ENCODE peak calls at places on chromosome 2, in six cellular contexts. K is PC-3; F is CD4-positive, alpha-beta T cell; O is IMR-90; J is heart left ventricle; I is Peyer's patch. V is an unnamed sample.

GRCh38 chr2:71100195-71100964 is 29.6 kb downstream of the MCEE start:
- DNase-seq in K (peak; percentile 74), F (peak; percentile 9), O (peak; percentile 70), J (peak; percentile 38), I (peak; percentile 59), V (peak; percentile 71)

GRCh38 chr2:233135421-233135820 is 75.3 kb downstream of the INPP5D start:
- DNase-seq in K (no peak), F (no peak), O (no peak), J (no peak), I (no peak), V (no peak)

GRCh38 chr2:72126186-72127100 is 21.2 kb downstream of the CYP26B1 start:
- DNase-seq in K (no peak), F (no peak), O (no peak), J (no peak), I (no peak), V (no peak)

GRCh38 chr2:128599700-128600099 is 281.0 kb upstream of the HS6ST1 start:
- DNase-seq in K (no peak), F (no peak), O (no peak), J (no peak), I (peak; percentile 21), V (no peak)

GRCh38 chr2:219073413-219074129 is 12.8 kb upstream of the IHH start:
- DNase-seq in K (peak; percentile 83), F (no peak), O (peak; percentile 72), J (no peak), I (no peak), V (peak; percentile 51)

GRCh38 chr2:188580738-188581137 is 289.1 kb downstream of the GULP1 start:
- DNase-seq in K (no peak), F (no peak), O (no peak), J (no peak), I (no peak), V (no peak)

GRCh38 chr2:214465386-214466146 is 54.7 kb downstream of the VWC2L start:
- DNase-seq in K (peak; percentile 52), F (no peak), O (peak; percentile 62), J (peak; percentile 74), I (no peak), V (peak; percentile 46)

GRCh38 chr2:237214963-237215362 is 129.3 kb downstream of the COPS8 start:
- DNase-seq in K (no peak), F (no peak), O (no peak), J (no peak), I (no peak), V (no peak)

GRCh38 chr2:46058140-46058539 is 239.1 kb upstream of the EPAS1 start:
- DNase-seq in K (peak; percentile 15), F (no peak), O (no peak), J (peak; percentile 81), I (no peak), V (no peak)

GRCh38 chr2:46258937-46259781 is 38.0 kb upstream of the EPAS1 start:
- DNase-seq in K (no peak), F (no peak), O (no peak), J (peak; percentile 43), I (no peak), V (no peak)

GRCh38 chr2:232781765-232782164 is 5.4 kb upstream of the KCNJ13 start:
- DNase-seq in K (peak; percentile 45), F (no peak), O (peak; percentile 85), J (no peak), I (no peak), V (no peak)

GRCh38 chr2:208531361-208531760 is 124.8 kb downstream of the PTH2R start:
- DNase-seq in K (no peak), F (no peak), O (no peak), J (no peak), I (no peak), V (no peak)

GRCh38 chr2:109624339-109624738 is 10.2 kb downstream of the SOWAHC start:
- DNase-seq in K (no peak), F (no peak), O (no peak), J (no peak), I (no peak), V (no peak)

GRCh38 chr2:237885931-237886701 is 26.7 kb downstream of the RAMP1 start:
- DNase-seq in K (no peak), F (no peak), O (no peak), J (peak; percentile 88), I (peak; percentile 49), V (peak; percentile 68)

GRCh38 chr2:143175435-143175834 is 46.2 kb downstream of the ARHGAP15 start:
- DNase-seq in K (no peak), F (no peak), O (no peak), J (no peak), I (no peak), V (no peak)

GRCh38 chr2:45672138-45672537 is 20.7 kb downstream of the PRKCE start:
- DNase-seq in K (no peak), F (no peak), O (no peak), J (no peak), I (no peak), V (no peak)

GRCh38 chr2:130187268-130187667 is 5.2 kb downstream of the MZT2B start:
- DNase-seq in K (no peak), F (no peak), O (no peak), J (no peak), I (no peak), V (no peak)

GRCh38 chr2:54083440-54083839 is 32.0 kb upstream of the ACYP2 start:
- DNase-seq in K (no peak), F (no peak), O (peak; percentile 60), J (no peak), I (no peak), V (no peak)

GRCh38 chr2:220226076-220226475 is 598.6 kb downstream of the SLC4A3 start:
- DNase-seq in K (peak; percentile 52), F (no peak), O (no peak), J (no peak), I (no peak), V (no peak)

GRCh38 chr2:42886921-42887320 is 94.5 kb upstream of the HAAO start:
- DNase-seq in K (no peak), F (no peak), O (peak; percentile 47), J (no peak), I (no peak), V (no peak)

GRCh38 chr2:203849010-203849409 is 18.6 kb upstream of the CTLA4 start:
- DNase-seq in K (no peak), F (no peak), O (no peak), J (no peak), I (no peak), V (no peak)

GRCh38 chr2:166184789-166185188 is 57.0 kb upstream of the SCN1A start:
- DNase-seq in K (peak; percentile 90), F (no peak), O (peak; percentile 52), J (no peak), I (no peak), V (no peak)

GRCh38 chr2:223101340-223102039 is 49.5 kb downstream of the KCNE4 start:
- DNase-seq in K (peak; percentile 61), F (no peak), O (peak; percentile 55), J (no peak), I (no peak), V (no peak)

GRCh38 chr2:128562471-128563347 is 244.0 kb upstream of the HS6ST1 start:
- DNase-seq in K (no peak), F (no peak), O (peak; percentile 81), J (no peak), I (no peak), V (no peak)

GRCh38 chr2:239894276-239894675 is 130.9 kb downstream of the NDUFA10 start:
- DNase-seq in K (no peak), F (no peak), O (no peak), J (no peak), I (peak; percentile 9), V (peak; percentile 7)

GRCh38 chr2:132400169-132400900 is 16.3 kb upstream of the GPR39 start:
- DNase-seq in K (peak; percentile 70), F (no peak), O (peak; percentile 71), J (no peak), I (no peak), V (no peak)

GRCh38 chr2:219569635-219570034 is 1.7 kb downstream of the OBSL1 start:
- DNase-seq in K (no peak), F (no peak), O (no peak), J (no peak), I (no peak), V (no peak)

GRCh38 chr2:46326231-46326980 is 29.2 kb downstream of the EPAS1 start:
- DNase-seq in K (peak; percentile 47), F (no peak), O (no peak), J (no peak), I (no peak), V (no peak)

GRCh38 chr2:66428986-66429612 is 5.8 kb upstream of the MEIS1 start:
- DNase-seq in K (peak; percentile 77), F (no peak), O (peak; percentile 79), J (no peak), I (no peak), V (no peak)

GRCh38 chr2:43950383-43951008 is 45.3 kb downstream of the LRPPRC start:
- DNase-seq in K (peak; percentile 69), F (no peak), O (peak; percentile 51), J (no peak), I (no peak), V (no peak)
- TF ChIP-seq CTCF in K (peak; percentile 67), F (peak; percentile 50), O (peak; percentile 45), J (no peak), I (peak; percentile 51), V (no peak)

DNA sequence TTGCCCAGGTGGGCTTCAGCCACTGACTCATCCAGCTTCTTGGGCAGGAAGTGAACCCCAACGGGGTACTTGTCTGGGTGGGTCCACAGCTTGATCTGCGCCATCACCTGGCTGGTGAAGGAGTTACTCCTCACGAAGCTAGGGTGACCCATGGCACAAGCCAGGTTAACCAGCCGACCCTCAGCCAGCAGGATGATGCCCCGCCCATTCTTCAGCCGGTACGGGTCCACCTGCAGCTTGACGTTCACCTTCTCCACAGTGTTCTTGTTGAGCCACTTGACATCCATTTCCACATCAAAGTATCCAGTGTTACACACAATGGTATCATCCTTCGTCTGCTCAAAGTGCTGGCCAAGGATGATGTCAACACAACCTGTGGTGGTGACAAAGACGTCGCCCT is 121.3 kb upstream of the NXPH2 start:
- DNase-seq in K (no peak), F (no peak), O (no peak), J (no peak), I (no peak), V (no peak)
- H3K27ac ChIP-seq in K (no peak overlapping the region), F (no peak overlapping the region), O (no peak overlapping the region), J (no peak overlapping the region), I (no peak overlapping the region), V (no peak overlapping the region)

GRCh38 chr2:64831977-64832328 is 157.2 kb upstream of the SLC1A4 start:
- DNase-seq in K (no peak), F (no peak), O (no peak), J (no peak), I (no peak), V (no peak)
- TF ChIP-seq CTCF in K (peak; percentile 1), F (peak; percentile 50), O (no peak), J (no peak), I (no peak), V (no peak)

DNA sequence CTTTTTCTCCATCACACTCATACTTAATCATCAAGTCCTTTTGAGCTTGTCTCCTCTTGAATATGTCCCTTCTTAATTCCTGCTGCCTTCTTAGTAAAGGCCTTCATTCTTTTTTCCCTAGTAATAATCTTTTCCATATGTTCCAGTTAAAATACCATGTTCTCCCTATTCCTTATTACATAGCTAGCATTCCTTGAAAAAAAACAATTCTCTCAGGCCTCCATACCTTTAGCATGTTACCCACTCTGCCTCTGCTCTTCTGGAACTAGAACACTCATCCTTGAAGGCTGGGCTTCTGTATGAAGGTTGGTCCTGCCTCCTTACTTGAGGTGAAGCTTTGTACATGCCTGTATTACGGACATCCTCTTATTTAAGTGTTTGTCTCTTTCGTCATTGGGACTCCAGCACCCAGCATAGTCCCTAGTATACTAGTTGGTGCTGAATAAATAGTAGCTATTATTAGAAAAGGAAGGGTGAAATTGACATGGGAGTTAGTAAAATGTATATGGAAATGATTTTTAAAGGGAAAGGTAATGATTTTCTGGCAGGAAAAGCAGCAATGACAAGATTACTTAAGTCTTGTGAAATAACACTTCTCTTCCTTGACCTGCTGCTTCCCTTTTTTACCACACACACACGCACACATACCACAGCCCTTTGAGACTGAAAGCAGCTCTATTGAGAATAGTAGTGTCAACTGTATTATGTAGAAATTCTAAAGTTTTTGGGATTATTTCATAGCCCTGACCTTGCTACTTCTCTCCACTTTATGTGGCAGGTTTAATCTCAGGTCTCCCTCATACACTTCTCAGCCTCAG is 45.6 kb downstream of the REL start:
- DNase-seq in K (no peak), F (no peak), O (peak; percentile 70), J (no peak), I (no peak), V (no peak)
- H3K27ac ChIP-seq in K (no peak overlapping the region), F (no peak overlapping the region), O (no peak overlapping the region), J (peak overlapping the region; percentile 64), I (no peak overlapping the region), V (no peak overlapping the region)

V was measured in testis.